ENCODE peak calls at places on chromosomes 11 and 22, in six cellular contexts. D is Calu3, G is AG10803, Y is lower lobe of right lung, M is cardiac muscle cell, J is left ventricle myocardium inferior. X is an unnamed sample.
A peak's percentile ranks its signal among the peaks of the same experiment; 100 is the strongest.

GRCh38 chr11:12800032-12800671 is 125.9 kb downstream of the TEAD1 start:
- DNase-seq in J (no peak), G (no peak), D (peak; percentile 65), M (peak; percentile 53), Y (no peak), X (peak; percentile 68)

GRCh38 chr11:36441610-36442208 is 68.4 kb downstream of the TRAF6 start:
- DNase-seq in G (no peak), D (no peak), J (no peak), Y (no peak), M (no peak), X (no peak)

GRCh38 chr11:69840371-69841169 is 21.4 kb upstream of the FGF3 start:
- DNase-seq in Y (peak; percentile 30), J (no peak), D (peak; percentile 88), M (no peak), G (no peak), X (no peak)

GRCh38 chr11:77130763-77131513 is 2.9 kb downstream of the MYO7A start:
- DNase-seq in Y (no peak), J (peak; percentile 78), M (peak; percentile 84), G (peak; percentile 49), D (no peak), X (peak; percentile 41)

GRCh38 chr11:76807206-76807875 is 24.2 kb downstream of the TSKU start:
- DNase-seq in J (peak; percentile 86), G (peak; percentile 81), D (peak; percentile 90), M (peak; percentile 88), Y (peak; percentile 91), X (peak; percentile 79)

GRCh38 chr22:32814289-32814865 is 12.9 kb downstream of the TIMP3 start:
- DNase-seq in Y (no peak), D (no peak), M (no peak), G (peak; percentile 77), J (no peak), X (no peak)

GRCh38 chr11:61072316-61073109 is 29.8 kb upstream of the CD5 start:
- DNase-seq in G (no peak), Y (no peak), D (no peak), J (no peak), M (no peak), X (no peak)

GRCh38 chr22:33302049-33302545 is 243.9 kb upstream of the SYN3 start:
- DNase-seq in Y (peak; percentile 79), D (peak; percentile 92), G (peak; percentile 66), J (peak; percentile 84), M (peak; percentile 72), X (peak; percentile 59)

GRCh38 chr22:42964994-42965699 is 49.8 kb downstream of the PACSIN2 start:
- DNase-seq in G (peak; percentile 49), M (no peak), Y (no peak), D (peak; percentile 78), J (no peak), X (no peak)

GRCh38 chr11:45725121-45725520 is 59.7 kb upstream of the CHST1 start:
- DNase-seq in G (no peak), M (no peak), D (no peak), J (no peak), Y (no peak), X (no peak)

GRCh38 chr11:1297011-1297575 is 12.3 kb downstream of the TOLLIP start:
- DNase-seq in J (no peak), M (no peak), D (no peak), G (no peak), Y (peak; percentile 39), X (no peak)

GRCh38 chr11:66951135-66951534 is 7.0 kb downstream of the PC start:
- DNase-seq in J (no peak), Y (no peak), G (no peak), D (no peak), M (no peak), X (no peak)

GRCh38 chr11:125174686-125175085 is 10.1 kb downstream of the PKNOX2 start:
- DNase-seq in J (no peak), Y (no peak), D (no peak), M (no peak), G (no peak), X (no peak)

GRCh38 chr11:118896921-118897591 is 13.4 kb downstream of the CXCR5 start:
- DNase-seq in J (no peak), M (no peak), Y (no peak), G (no peak), D (no peak), X (no peak)

GRCh38 chr11:63427971-63428508 is 58.5 kb downstream of the SLC22A9 start:
- DNase-seq in J (no peak), Y (no peak), M (no peak), D (no peak), G (no peak), X (no peak)

GRCh38 chr22:23384899-23385298 is 195.2 kb downstream of the IGLL1 start:
- DNase-seq in M (no peak), Y (no peak), D (no peak), J (no peak), G (no peak), X (no peak)

GRCh38 chr11:1746516-1746931 is 3.9 kb downstream of the IFITM10 start:
- DNase-seq in D (no peak), Y (no peak), J (peak; percentile 29), M (no peak), G (no peak), X (no peak)

GRCh38 chr11:13297917-13298356 is 20.3 kb downstream of the BMAL1 start:
- DNase-seq in D (no peak), Y (peak; percentile 74), M (no peak), G (no peak), J (no peak), X (no peak)

GRCh38 chr11:34502949-34503348 is 10.6 kb downstream of the ELF5 start:
- DNase-seq in M (no peak), D (no peak), G (no peak), Y (no peak), J (no peak), X (no peak)

GRCh38 chr11:125274309-125274708 is 109.8 kb downstream of the PKNOX2 start:
- DNase-seq in Y (no peak), M (no peak), G (no peak), D (no peak), J (no peak), X (no peak)

GRCh38 chr11:7060828-7061227 is 28.0 kb upstream of the RBMXL2 start:
- DNase-seq in M (peak; percentile 47), D (no peak), Y (no peak), G (peak; percentile 59), J (no peak), X (peak; percentile 68)

GRCh38 chr22:32587449-32587848 is 112.8 kb downstream of the FBXO7 start:
- DNase-seq in Y (no peak), G (no peak), M (peak; percentile 86), D (no peak), J (no peak), X (peak; percentile 96)

GRCh38 chr11:19931141-19931767 is 218.6 kb downstream of the NAV2 start:
- DNase-seq in J (no peak), D (no peak), G (peak; percentile 85), Y (no peak), M (peak; percentile 39), X (peak; percentile 83)

GRCh38 chr11:134372961-134373360 is 39.1 kb downstream of the B3GAT1 start:
- DNase-seq in M (no peak), Y (no peak), D (no peak), G (no peak), J (no peak), X (no peak)

GRCh38 chr11:44634401-44635281 is 69.2 kb downstream of the CD82 start:
- DNase-seq in M (peak; percentile 84), J (peak; percentile 74), Y (no peak), D (peak; percentile 74), G (peak; percentile 30), X (peak; percentile 56)

GRCh38 chr22:38705235-38706100 is at the start of gene GTPBP1:
- DNase-seq in M (peak; percentile 100), G (peak; percentile 100), D (peak; percentile 97), Y (peak; percentile 98), J (peak; percentile 96), X (peak; percentile 100)
- TF ChIP-seq CTCF in M (no peak), G (peak; percentile 38), D (no peak), Y (no peak), J (peak; percentile 32), X (no peak)

GRCh38 chr11:75439026-75439425 is 6.0 kb upstream of the KLHL35 start:
- DNase-seq in J (no peak), G (no peak), D (no peak), M (no peak), Y (no peak), X (no peak)

GRCh38 chr11:75436806-75437205 is 3.8 kb upstream of the KLHL35 start:
- DNase-seq in M (no peak), J (no peak), D (no peak), G (no peak), Y (no peak), X (no peak)

GRCh38 chr11:75439495-75440120 is 6.6 kb upstream of the KLHL35 start:
- DNase-seq in J (no peak), Y (no peak), D (no peak), M (no peak), G (no peak), X (no peak)

GRCh38 chr11:75435571-75435925 is 2.5 kb upstream of the KLHL35 start:
- DNase-seq in M (no peak), G (no peak), J (no peak), D (no peak), Y (no peak), X (no peak)

DNA sequence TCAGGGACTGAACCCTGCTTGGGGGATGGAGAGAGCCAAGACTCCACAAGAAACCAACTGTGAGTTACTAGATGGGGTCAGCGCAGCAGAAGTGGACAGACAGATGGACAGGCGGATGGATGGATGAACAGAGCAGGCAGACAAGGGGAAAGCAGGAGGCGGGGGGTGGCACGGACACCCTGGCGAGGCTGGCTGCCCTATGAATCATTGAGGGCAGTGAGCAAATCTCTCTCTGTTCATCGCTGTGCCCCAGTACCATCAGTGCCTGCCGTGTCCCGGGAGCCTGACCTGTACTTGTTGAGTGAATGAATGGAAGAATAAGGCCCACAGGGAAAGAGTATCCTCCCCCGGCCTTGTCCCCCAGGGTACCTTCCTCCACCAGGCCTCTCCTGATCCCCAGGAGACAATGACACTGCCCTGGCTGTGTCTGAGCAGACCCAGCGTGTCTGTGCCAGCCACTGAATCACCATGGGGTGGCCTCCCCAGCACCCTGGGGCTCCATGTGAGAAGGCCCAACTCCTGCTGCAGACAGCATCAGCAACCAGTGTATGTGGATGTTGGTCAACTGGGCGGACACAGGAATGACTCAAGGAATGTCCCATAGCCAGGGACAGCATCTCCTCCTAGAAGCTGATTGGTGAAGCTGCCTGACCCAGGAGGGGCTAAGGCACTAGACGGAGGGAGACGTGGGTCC is 5.1 kb upstream of the KLHL35 start:
- DNase-seq in M (no peak), G (peak; percentile 20), Y (no peak), J (no peak), D (no peak), X (no peak)
- TF ChIP-seq CTCF in M (no peak), G (no peak), Y (no peak), J (no peak), D (no peak), X (no peak)

GRCh38 chr11:72470386-72470785 is 36.1 kb upstream of the CLPB start:
- DNase-seq in G (no peak), J (no peak), M (no peak), Y (no peak), D (no peak), X (no peak)

GRCh38 chr11:72466410-72466809 is 32.1 kb upstream of the CLPB start:
- DNase-seq in J (no peak), M (no peak), Y (no peak), D (no peak), G (no peak), X (no peak)

GRCh38 chr11:72475359-72475758 is 41.0 kb upstream of the CLPB start:
- DNase-seq in M (no peak), D (no peak), J (no peak), G (no peak), Y (no peak), X (no peak)

GRCh38 chr11:72471005-72471898 is 36.9 kb upstream of the CLPB start:
- DNase-seq in J (peak; percentile 45), M (peak; percentile 79), Y (peak; percentile 72), D (peak; percentile 69), G (peak; percentile 69), X (peak; percentile 78)
- TF ChIP-seq CTCF in J (peak; percentile 84), M (peak; percentile 90), Y (peak; percentile 86), D (peak; percentile 57), G (peak; percentile 94), X (peak; percentile 95)

GRCh38 chr11:115528217-115528616 is 24.0 kb upstream of the CADM1 start:
- DNase-seq in J (peak; percentile 60), Y (no peak), G (no peak), M (no peak), D (no peak), X (no peak)
- TF ChIP-seq CTCF in J (peak; percentile 47), Y (no peak), G (no peak), M (no peak), D (no peak), X (no peak)